ENCODE peak calls at places on chromosomes 16 and 17, in eight cellular contexts. D is body of pancreas, R is tibial nerve, V is A549, O is breast epithelium, W is IMR-90, T is esophagus squamous epithelium, X is ovary. S is an unnamed sample.

GRCh38 chr17:54992797-54993639 is 24.5 kb downstream of the STXBP4 start:
- DNase-seq in D (peak; percentile 13), R (no peak), V (peak; percentile 71), O (no peak), W (peak; percentile 54), T (no peak), X (no peak), S (peak; percentile 23)

GRCh38 chr17:7579001-7579838 is at the start of gene CD68:
- DNase-seq in D (peak; percentile 85), R (peak; percentile 64), V (peak; percentile 88), O (peak; percentile 77), W (peak; percentile 91), T (peak; percentile 49), X (no peak), S (no peak)

GRCh38 chr16:21663889-21664647 is at the start of gene OTOA:
- DNase-seq in D (no peak), R (no peak), V (no peak), O (no peak), W (no peak), T (no peak), X (no peak), S (no peak)

GRCh38 chr16:80051040-80051439 is 450.5 kb upstream of the MAF start:
- DNase-seq in D (no peak), R (no peak), V (no peak), O (no peak), W (no peak), T (no peak), X (peak; percentile 42), S (no peak)

GRCh38 chr17:41548844-41549595 is 20.9 kb upstream of the KRT19 start:
- DNase-seq in D (peak; percentile 84), R (peak; percentile 94), V (peak; percentile 94), O (peak; percentile 88), W (peak; percentile 86), T (no peak), X (peak; percentile 86), S (peak; percentile 83)

GRCh38 chr17:17855976-17856375 is 19.2 kb upstream of the SREBF1 start:
- DNase-seq in D (no peak), R (no peak), V (no peak), O (no peak), W (no peak), T (no peak), X (no peak), S (no peak)

GRCh38 chr17:29560306-29560705 is 6.5 kb downstream of the ABHD15 start:
- DNase-seq in D (no peak), R (no peak), V (no peak), O (no peak), W (no peak), T (no peak), X (no peak), S (no peak)

GRCh38 chr16:1125471-1125870 is 27.4 kb upstream of the CACNA1H start:
- DNase-seq in D (peak; percentile 46), R (no peak), V (peak; percentile 66), O (no peak), W (peak; percentile 74), T (no peak), X (no peak), S (no peak)

GRCh38 chr17:74882517-74883240 is 9.9 kb upstream of the FDXR start:
- DNase-seq in D (no peak), R (no peak), V (no peak), O (no peak), W (no peak), T (no peak), X (no peak), S (no peak)

GRCh38 chr17:61508912-61509311 is 56.7 kb downstream of the TBX4 start:
- DNase-seq in D (no peak), R (no peak), V (no peak), O (no peak), W (no peak), T (no peak), X (no peak), S (no peak)

GRCh38 chr16:10895053-10895946 is 18.3 kb downstream of the CIITA start:
- DNase-seq in D (no peak), R (peak; percentile 41), V (no peak), O (no peak), W (peak; percentile 38), T (no peak), X (peak; percentile 41), S (no peak)

GRCh38 chr16:12293913-12294312 is 317.4 kb downstream of the SNX29 start:
- DNase-seq in D (no peak), R (no peak), V (no peak), O (no peak), W (no peak), T (no peak), X (no peak), S (no peak)
- H3K4me3 ChIP-seq in D (no peak overlapping the region), R (no peak overlapping the region), V (no peak overlapping the region), O (no peak overlapping the region), W (no peak overlapping the region), T (no peak overlapping the region), X (no peak overlapping the region), S (no peak overlapping the region)

GRCh38 chr17:66799839-66800537 is 34.9 kb upstream of the CACNG5 start:
- DNase-seq in D (peak; percentile 39), R (no peak), V (no peak), O (no peak), W (no peak), T (no peak), X (no peak), S (no peak)
- TF ChIP-seq CTCF in D (no peak), R (no peak), V (no peak), O (no peak), W (no peak), T (no peak), X (no peak), S (no peak)

GRCh38 chr17:45170280-45170975 is 8.8 kb downstream of the HEXIM2 start:
- DNase-seq in D (no peak), R (no peak), V (no peak), O (no peak), W (no peak), T (no peak), X (no peak), S (no peak)
- TF ChIP-seq POLR2A in D (no peak), R (no peak), V (no peak), O (no peak), W (no peak), T (no peak), X (no peak), S (no peak)

GRCh38 chr17:58693751-58694150 is 1.3 kb downstream of the RAD51C start:
- DNase-seq in D (no peak), R (no peak), V (no peak), O (no peak), W (no peak), T (no peak), X (no peak), S (no peak)
- H3K4me3 ChIP-seq in D (no peak overlapping the region), R (no peak overlapping the region), V (peak overlapping the region; percentile 53), O (no peak overlapping the region), W (no peak overlapping the region), T (no peak overlapping the region), X (no peak overlapping the region), S (no peak overlapping the region)

S was measured in prostate gland.